ENCODE peak calls at places on chromosomes 6 and 20, in ten cellular contexts. X is H9, Y is fibroblast of lung, Q is neural crest cell, A is cardiac muscle cell, H is spleen, M is epithelial cell of esophagus, K is GM13976, V is B cell, F is fibroblast of pulmonary artery. L is an unnamed sample.

GRCh38 chr6:111589366-111589765 is 16.3 kb downstream of the TRAF3IP2 start:
- DNase-seq in X (no peak), Y (peak; percentile 94), K (no peak), H (no peak), V (no peak), Q (no peak), F (peak; percentile 91), M (peak; percentile 97), A (no peak), L (no peak)

GRCh38 chr6:32815996-32816395 is 806 bp downstream of the HLA-DOB start:
- DNase-seq in V (peak; percentile 65), K (peak; percentile 53), M (no peak), F (no peak), Y (no peak), H (no peak), A (no peak), X (no peak), Q (no peak), L (no peak)

GRCh38 chr6:7108196-7108963 is 619 bp downstream of the RREB1 start:
- DNase-seq in H (peak; percentile 90), V (peak; percentile 56), F (peak; percentile 60), X (peak; percentile 62), Q (peak; percentile 38), M (peak; percentile 63), A (peak; percentile 81), Y (peak; percentile 62), K (peak; percentile 55), L (no peak)

GRCh38 chr6:21871831-21872230 is 278.3 kb downstream of the SOX4 start:
- DNase-seq in V (no peak), F (no peak), X (no peak), A (no peak), K (no peak), Q (no peak), M (no peak), H (no peak), Y (no peak), L (no peak)

GRCh38 chr6:124131259-124131658 is 327.6 kb downstream of the NKAIN2 start:
- DNase-seq in Q (no peak), F (peak; percentile 64), H (no peak), X (no peak), M (no peak), A (no peak), K (no peak), Y (peak; percentile 70), V (no peak), L (no peak)

GRCh38 chr20:38165089-38165965 is at the start of gene TGM2:
- DNase-seq in M (peak; percentile 67), Q (peak; percentile 49), H (peak; percentile 94), X (peak; percentile 71), Y (peak; percentile 73), F (peak; percentile 82), A (peak; percentile 91), V (peak; percentile 85), K (peak; percentile 90), L (peak; percentile 56)

GRCh38 chr6:116682334-116682712 is 1.3 kb downstream of the KPNA5 start:
- DNase-seq in Y (peak; percentile 68), Q (no peak), F (peak; percentile 49), X (no peak), H (no peak), V (peak; percentile 50), A (no peak), K (peak; percentile 40), M (peak; percentile 52), L (no peak)

GRCh38 chr20:49724637-49725606 is 11.2 kb upstream of the B4GALT5 start:
- DNase-seq in Q (no peak), H (peak; percentile 81), K (no peak), F (peak; percentile 80), V (peak; percentile 44), M (peak; percentile 38), Y (peak; percentile 69), X (no peak), A (no peak), L (no peak)

GRCh38 chr20:34268851-34269668 is 27.8 kb downstream of the ASIP start:
- DNase-seq in X (peak; percentile 66), K (peak; percentile 60), F (peak; percentile 20), Y (peak; percentile 49), M (no peak), V (peak; percentile 58), H (peak; percentile 84), A (no peak), Q (no peak), L (no peak)

GRCh38 chr6:45479834-45480696 is 102.3 kb upstream of the SUPT3H start:
- DNase-seq in F (peak; percentile 73), Y (peak; percentile 81), A (no peak), H (no peak), Q (no peak), X (no peak), M (peak; percentile 45), V (no peak), K (no peak), L (no peak)

GRCh38 chr6:72505446-72505845 is 116.4 kb upstream of the KCNQ5 start:
- DNase-seq in M (no peak), H (no peak), K (no peak), Q (no peak), F (no peak), Y (no peak), A (no peak), X (no peak), V (no peak), L (no peak)
- TF ChIP-seq CTCF in M (no peak), H (no peak), K (no peak), Q (no peak), F (no peak), Y (no peak), A (no peak), X (no peak), V (no peak), L (no peak)

DNA sequence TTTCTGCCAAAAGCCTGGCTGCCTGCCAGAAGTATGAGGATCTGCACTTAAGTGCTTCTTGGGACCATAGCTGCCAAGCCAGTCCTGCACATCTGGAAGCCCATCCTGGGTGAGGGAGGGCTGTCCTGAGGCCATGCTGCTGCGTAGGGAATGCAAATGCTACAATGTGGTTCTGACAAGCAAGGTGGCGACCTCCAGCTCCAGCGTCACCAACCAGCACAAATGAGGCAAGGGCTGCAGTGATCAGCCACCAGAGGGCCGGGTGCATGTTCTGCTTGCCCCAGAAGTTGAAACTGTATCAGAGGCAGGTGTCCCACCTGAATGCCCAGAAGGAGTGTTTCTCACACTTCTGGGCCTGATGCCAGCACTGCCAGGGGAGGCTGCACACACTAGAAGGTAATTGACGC is 99.1 kb upstream of the KCNQ5 start:
- DNase-seq in F (no peak), X (peak; percentile 88), Y (no peak), A (no peak), V (peak; percentile 11), M (peak; percentile 11), Q (no peak), H (no peak), K (peak; percentile 12), L (no peak)
- TF ChIP-seq CTCF in F (no peak), X (peak; percentile 79), Y (peak; percentile 1), A (no peak), V (no peak), M (no peak), Q (peak; percentile 39), H (no peak), K (peak; percentile 27), L (no peak)

GRCh38 chr20:57711311-57711712 is 1.5 kb upstream of the PMEPA1 start:
- DNase-seq in V (peak; percentile 9), X (no peak), A (no peak), K (no peak), Q (no peak), F (no peak), Y (no peak), M (peak; percentile 36), H (no peak), L (no peak)

GRCh38 chr20:57713505-57713903 is 3.7 kb upstream of the PMEPA1 start:
- DNase-seq in Q (no peak), F (no peak), M (peak; percentile 73), X (no peak), Y (no peak), K (no peak), V (no peak), A (no peak), H (no peak), L (no peak)

GRCh38 chr20:57710841-57711240 is 1.0 kb upstream of the PMEPA1 start:
- DNase-seq in Y (no peak), M (no peak), F (no peak), A (no peak), K (no peak), V (no peak), Q (no peak), X (no peak), H (no peak), L (no peak)

GRCh38 chr20:57712851-57713504 is 3.2 kb upstream of the PMEPA1 start:
- DNase-seq in M (no peak), H (no peak), X (no peak), Y (no peak), Q (no peak), K (no peak), A (no peak), F (no peak), V (no peak), L (no peak)

DNA sequence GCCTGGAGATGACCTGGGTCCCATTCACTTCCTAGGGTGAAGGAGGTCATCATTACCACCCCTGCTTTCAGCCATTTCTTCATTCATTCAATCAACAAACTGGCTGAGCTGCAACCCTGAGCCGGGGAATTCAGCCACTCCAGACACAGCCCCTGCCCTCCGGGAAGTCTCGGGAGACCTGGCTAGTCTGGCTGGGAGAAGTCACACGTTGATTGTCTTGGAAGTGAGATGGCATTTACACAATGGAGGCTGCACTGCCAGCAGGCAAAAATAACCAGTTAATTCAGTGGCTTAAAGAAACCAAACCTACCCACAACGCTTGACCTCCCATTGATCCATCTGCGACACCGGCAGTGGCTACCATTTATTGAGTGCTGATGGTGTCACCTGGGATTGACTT is 2.0 kb upstream of the PMEPA1 start:
- DNase-seq in F (no peak), K (no peak), Q (no peak), M (no peak), Y (no peak), A (no peak), H (no peak), V (no peak), X (peak; percentile 55), L (no peak)
- TF ChIP-seq CTCF in F (no peak), K (no peak), Q (no peak), M (no peak), Y (no peak), A (no peak), H (no peak), V (no peak), X (no peak), L (no peak)

DNA sequence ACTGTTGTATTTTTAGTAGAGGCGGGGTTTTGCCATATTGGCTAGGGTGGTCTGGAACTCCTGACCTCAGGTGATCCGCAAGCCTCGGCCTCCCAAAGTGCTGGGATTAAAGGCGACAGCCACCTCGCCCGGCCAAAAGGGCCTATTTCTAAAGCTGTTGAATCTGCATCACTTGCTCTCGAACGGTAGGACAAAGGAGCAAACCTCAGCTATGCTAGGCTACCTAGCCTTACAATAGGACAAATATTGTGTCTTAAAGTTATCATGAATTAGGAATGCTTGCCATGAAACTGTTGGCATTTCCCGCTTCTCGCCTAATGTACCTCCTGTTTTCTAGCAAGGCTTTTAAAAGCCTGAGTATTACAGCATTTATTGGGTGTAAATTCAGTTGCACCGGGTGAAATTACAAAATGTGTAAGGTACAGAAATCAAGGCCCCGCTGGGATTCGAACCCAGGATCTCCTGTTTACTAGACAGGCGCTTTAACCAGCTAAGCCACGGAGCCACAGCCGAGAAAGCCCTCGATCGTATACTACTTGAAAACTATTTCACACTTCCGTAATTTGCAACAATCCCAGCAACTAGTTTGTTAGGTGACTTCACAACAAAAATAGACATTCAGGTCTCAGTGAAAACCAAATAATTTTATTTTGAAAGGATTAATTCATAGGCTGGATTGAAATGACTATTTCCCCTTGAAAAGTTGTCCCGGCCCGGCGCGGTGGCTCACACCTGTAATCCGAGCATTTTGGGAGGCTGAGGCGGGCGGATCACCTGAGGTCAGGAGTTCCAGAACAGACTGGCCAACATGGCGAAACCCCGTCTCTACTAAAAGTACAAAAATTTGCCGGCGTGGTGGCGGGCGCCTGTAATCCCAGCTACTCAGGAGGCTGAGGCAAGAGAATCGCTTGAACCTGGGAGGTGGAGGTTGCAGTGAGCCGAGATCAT is 211.6 kb upstream of the ZNF184 start:
- DNase-seq in X (peak; percentile 85), V (peak; percentile 51), Q (no peak), K (peak; percentile 71), H (no peak), M (peak; percentile 88), A (peak; percentile 26), F (peak; percentile 75), Y (peak; percentile 92), L (no peak)
- TF ChIP-seq CTCF in X (no peak), V (no peak), Q (no peak), K (no peak), H (no peak), M (no peak), A (no peak), F (no peak), Y (no peak), L (no peak)

L was measured in D721Med.